ENCODE peak calls at places on chromosomes 7 and 10, in five cellular contexts. One of them, this sample, is unnamed.

GRCh38 chr7:1058821-1059199 is 14.5 kb downstream of the GPR146 start:
- DNase-seq in IMR-90: peak
- DNase-seq in mesenchymal stem cell: peak
- DNase-seq in mesendoderm: no peak
- DNase-seq in H1: no peak
- DNase-seq in this sample: no peak

GRCh38 chr10:7715515-7715914 is 12.4 kb downstream of the ITIH2 start:
- DNase-seq in H1: no peak
- DNase-seq in mesenchymal stem cell: no peak
- DNase-seq in mesendoderm: no peak
- DNase-seq in IMR-90: no peak
- DNase-seq in this sample: no peak

GRCh38 chr10:111865550-111865949 is 318.0 kb downstream of the GPAM start:
- DNase-seq in IMR-90: no peak
- DNase-seq in H1: no peak
- DNase-seq in mesenchymal stem cell: no peak
- DNase-seq in mesendoderm: peak
- DNase-seq in this sample: no peak

GRCh38 chr7:45973725-45974532 is 52.9 kb upstream of the IGFBP3 start:
- DNase-seq in mesenchymal stem cell: peak
- DNase-seq in H1: no peak
- DNase-seq in mesendoderm: no peak
- DNase-seq in IMR-90: peak
- DNase-seq in this sample: no peak

GRCh38 chr10:74290703-74291102 is 139.7 kb downstream of the ADK start:
- DNase-seq in mesendoderm: no peak
- DNase-seq in mesenchymal stem cell: peak
- DNase-seq in IMR-90: peak
- DNase-seq in H1: no peak
- DNase-seq in this sample: no peak

GRCh38 chr10:24756283-24756682 is 32.6 kb upstream of the ARHGAP21 start:
- DNase-seq in mesenchymal stem cell: no peak
- DNase-seq in H1: peak
- DNase-seq in mesendoderm: no peak
- DNase-seq in IMR-90: no peak
- DNase-seq in this sample: no peak

GRCh38 chr7:156111-157007 is 36.0 kb upstream of the FAM20C start:
- DNase-seq in mesenchymal stem cell: no peak
- DNase-seq in H1: no peak
- DNase-seq in IMR-90: no peak
- DNase-seq in mesendoderm: no peak
- DNase-seq in this sample: no peak

GRCh38 chr7:29044529-29044928 is 86.4 kb upstream of the TRIL start:
- DNase-seq in mesendoderm: no peak
- DNase-seq in H1: no peak
- DNase-seq in IMR-90: no peak
- DNase-seq in mesenchymal stem cell: peak
- DNase-seq in this sample: no peak

GRCh38 chr10:2488606-2489005 is 578.7 kb upstream of the PFKP start:
- DNase-seq in mesenchymal stem cell: no peak
- DNase-seq in IMR-90: no peak
- DNase-seq in H1: no peak
- DNase-seq in mesendoderm: no peak
- DNase-seq in this sample: no peak

DNA sequence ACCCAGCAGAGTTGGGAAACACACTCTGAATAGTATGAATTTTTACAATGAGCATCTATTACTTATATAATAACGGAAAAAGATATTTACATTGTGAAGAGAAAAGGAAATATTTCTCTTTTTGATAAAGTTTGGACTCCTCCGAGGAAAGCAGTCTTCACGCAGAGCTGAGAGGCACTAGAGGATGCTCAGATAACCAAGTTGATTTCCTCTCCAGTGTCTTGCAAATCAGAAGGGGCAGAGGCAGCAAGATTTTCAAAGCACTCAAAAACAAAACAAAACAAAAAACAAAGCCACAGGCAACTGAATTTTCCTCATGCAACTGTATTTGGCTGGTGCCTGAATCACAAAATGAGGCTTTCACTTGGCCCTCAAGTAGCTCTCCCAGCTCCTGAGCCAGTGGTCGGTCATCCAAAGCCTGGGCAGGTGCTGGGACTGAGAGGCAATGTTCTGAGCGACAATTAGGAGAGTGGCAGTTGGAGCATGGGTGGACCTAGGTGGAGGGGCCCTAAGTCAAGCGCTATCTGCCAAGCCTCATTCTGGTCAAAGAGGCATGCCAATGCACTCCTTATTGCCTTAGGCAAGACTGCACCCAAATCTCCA is 10.3 kb upstream of the GATAD1 start:
- DNase-seq in IMR-90: no peak
- DNase-seq in mesenchymal stem cell: no peak
- DNase-seq in mesendoderm: no peak
- DNase-seq in H1: no peak
- DNase-seq in this sample: no peak
- H3K4ac ChIP-seq in IMR-90: no peak
- H3K4ac ChIP-seq in mesenchymal stem cell: no peak
- H3K4ac ChIP-seq in mesendoderm: no peak
- H3K4ac ChIP-seq in H1: peak
- H3K4ac ChIP-seq in this sample: no peak

GRCh38 chr10:122461729-122462532 is 578 bp downstream of the HTRA1 start:
- DNase-seq in IMR-90: no peak
- DNase-seq in mesenchymal stem cell: peak
- DNase-seq in H1: peak
- DNase-seq in mesendoderm: no peak
- DNase-seq in this sample: no peak
- H3K4me3 ChIP-seq in IMR-90: peak
- H3K4me3 ChIP-seq in mesenchymal stem cell: peak
- H3K4me3 ChIP-seq in H1: peak
- H3K4me3 ChIP-seq in mesendoderm: no peak
- H3K4me3 ChIP-seq in this sample: peak

GRCh38 chr10:72321248-72322029 is 33.3 kb downstream of the DNAJB12 start:
- DNase-seq in H1: no peak
- DNase-seq in mesendoderm: peak
- DNase-seq in mesenchymal stem cell: no peak
- DNase-seq in IMR-90: no peak
- DNase-seq in this sample: no peak
- H3K4ac ChIP-seq in H1: no peak
- H3K4ac ChIP-seq in mesendoderm: peak
- H3K4ac ChIP-seq in mesenchymal stem cell: peak
- H3K4ac ChIP-seq in IMR-90: peak
- H3K4ac ChIP-seq in this sample: no peak

DNA sequence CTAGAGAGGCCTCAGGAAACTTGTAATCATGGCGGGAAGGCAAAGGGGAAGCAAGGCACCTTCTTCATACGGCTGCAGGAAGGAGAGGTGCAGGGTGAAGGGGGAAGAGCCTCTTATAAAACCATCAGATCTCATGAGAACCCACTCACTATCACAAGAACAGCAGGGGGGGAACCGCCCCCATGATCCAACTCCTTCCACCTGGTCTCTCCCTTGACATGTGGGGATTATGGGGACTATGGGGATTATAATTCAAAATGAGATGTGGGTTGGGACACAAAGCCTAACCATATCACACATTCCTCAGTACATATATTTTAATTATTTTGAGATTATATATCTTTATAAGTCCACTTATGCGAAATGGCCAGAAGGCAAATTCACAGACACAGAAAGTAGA is 8.9 kb downstream of the HK1 start:
- DNase-seq in IMR-90: no peak
- DNase-seq in mesendoderm: no peak
- DNase-seq in H1: no peak
- DNase-seq in mesenchymal stem cell: no peak
- DNase-seq in this sample: no peak
- H3K4me3 ChIP-seq in IMR-90: no peak
- H3K4me3 ChIP-seq in mesendoderm: no peak
- H3K4me3 ChIP-seq in H1: no peak
- H3K4me3 ChIP-seq in mesenchymal stem cell: no peak
- H3K4me3 ChIP-seq in this sample: no peak

DNA sequence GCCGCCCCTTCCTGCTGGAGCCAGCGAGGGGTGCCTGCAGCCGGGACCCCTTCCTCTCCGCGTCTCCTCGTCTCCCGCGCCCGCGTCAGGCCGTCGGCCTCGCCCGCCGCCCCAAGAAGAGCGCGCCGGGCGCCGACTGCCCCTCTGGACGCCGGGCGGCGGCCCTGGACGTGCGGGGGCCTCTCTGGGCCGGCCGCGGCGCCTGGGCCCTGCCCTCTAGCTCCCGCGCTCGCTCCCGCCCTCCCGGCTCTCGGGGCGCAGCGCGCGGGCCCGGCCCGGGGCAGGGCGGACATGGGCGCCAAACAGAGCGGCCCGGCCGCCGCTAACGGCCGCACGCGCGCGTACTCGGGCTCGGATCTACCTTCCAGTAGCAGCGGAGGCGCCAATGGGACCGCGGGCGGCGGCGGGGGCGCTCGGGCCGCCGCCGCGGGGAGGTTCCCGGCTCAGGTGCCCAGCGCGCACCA is 702 bp downstream of the ZNRF2 start:
- DNase-seq in mesenchymal stem cell: no peak
- DNase-seq in H1: no peak
- DNase-seq in IMR-90: peak
- DNase-seq in mesendoderm: peak
- DNase-seq in this sample: no peak
- H3K4ac ChIP-seq in mesenchymal stem cell: peak
- H3K4ac ChIP-seq in H1: no peak
- H3K4ac ChIP-seq in IMR-90: no peak
- H3K4ac ChIP-seq in mesendoderm: peak
- H3K4ac ChIP-seq in this sample: no peak

GRCh38 chr10:6607187-6607586 is 27.1 kb upstream of the PRKCQ start:
- DNase-seq in mesenchymal stem cell: no peak
- DNase-seq in IMR-90: no peak
- DNase-seq in H1: no peak
- DNase-seq in mesendoderm: no peak
- DNase-seq in this sample: no peak

GRCh38 chr10:6607778-6608177 is 27.7 kb upstream of the PRKCQ start:
- DNase-seq in H1: no peak
- DNase-seq in IMR-90: no peak
- DNase-seq in mesenchymal stem cell: no peak
- DNase-seq in mesendoderm: no peak
- DNase-seq in this sample: no peak

GRCh38 chr10:6615971-6616370 is 35.9 kb upstream of the PRKCQ start:
- DNase-seq in H1: no peak
- DNase-seq in mesendoderm: no peak
- DNase-seq in IMR-90: no peak
- DNase-seq in mesenchymal stem cell: no peak
- DNase-seq in this sample: no peak

GRCh38 chr10:6612371-6612770 is 32.3 kb upstream of the PRKCQ start:
- DNase-seq in mesenchymal stem cell: no peak
- DNase-seq in IMR-90: no peak
- DNase-seq in mesendoderm: no peak
- DNase-seq in H1: no peak
- DNase-seq in this sample: no peak

DNA sequence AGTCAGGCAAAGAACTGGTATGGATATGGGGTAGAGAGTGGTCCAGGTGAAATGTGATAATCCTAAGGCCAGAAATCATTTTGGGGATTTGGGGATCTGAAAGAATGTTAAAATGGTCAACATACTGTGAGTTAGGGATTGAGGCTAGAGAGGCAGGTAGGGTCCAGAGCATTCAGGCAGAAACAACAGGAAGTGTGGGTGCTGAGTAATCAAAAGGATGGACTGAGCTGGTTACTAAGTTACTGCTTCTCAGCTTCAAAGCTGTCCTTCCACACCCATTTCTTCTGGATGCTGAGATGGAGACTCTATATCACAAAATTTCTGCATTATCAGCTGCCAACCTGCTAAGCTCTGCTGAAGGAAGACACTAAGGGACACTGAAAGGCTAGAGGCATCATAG is 30.6 kb upstream of the PRKCQ start:
- DNase-seq in mesendoderm: no peak
- DNase-seq in mesenchymal stem cell: no peak
- DNase-seq in IMR-90: no peak
- DNase-seq in H1: no peak
- DNase-seq in this sample: no peak
- H3K4me3 ChIP-seq in mesendoderm: no peak
- H3K4me3 ChIP-seq in mesenchymal stem cell: no peak
- H3K4me3 ChIP-seq in IMR-90: no peak
- H3K4me3 ChIP-seq in H1: no peak
- H3K4me3 ChIP-seq in this sample: no peak